ENCODE peak calls at places on chromosome 18, in five cellular contexts. One of them, this sample, is unnamed.

GRCh38 chr18:4510709-4511108 is 55.6 kb upstream of the DLGAP1 start:
- DNase-seq in GM12878: no peak
- DNase-seq in H1: no peak
- DNase-seq in HepG2: no peak
- DNase-seq in K562: no peak
- DNase-seq in this sample: no peak

GRCh38 chr18:9824474-9824832 is 61.3 kb upstream of the TXNDC2 start:
- DNase-seq in H1: no peak
- DNase-seq in GM12878: no peak
- DNase-seq in K562: no peak
- DNase-seq in HepG2: no peak
- DNase-seq in this sample: no peak

GRCh38 chr18:23970161-23971153 is 44.1 kb upstream of the TTC39C start:
- DNase-seq in K562: no peak
- DNase-seq in H1: no peak
- DNase-seq in HepG2: no peak
- DNase-seq in GM12878: peak
- DNase-seq in this sample: no peak

GRCh38 chr18:49849331-49850217 is 36.2 kb upstream of the ACAA2 start:
- DNase-seq in HepG2: peak
- DNase-seq in H1: peak
- DNase-seq in GM12878: no peak
- DNase-seq in K562: peak
- DNase-seq in this sample: peak

GRCh38 chr18:54780970-54781369 is 47.3 kb upstream of the RAB27B start:
- DNase-seq in GM12878: no peak
- DNase-seq in K562: no peak
- DNase-seq in H1: no peak
- DNase-seq in HepG2: no peak
- DNase-seq in this sample: no peak

GRCh38 chr18:6355789-6356589 is 58.7 kb downstream of the L3MBTL4 start:
- DNase-seq in K562: no peak
- DNase-seq in GM12878: no peak
- DNase-seq in HepG2: no peak
- DNase-seq in H1: no peak
- DNase-seq in this sample: no peak

GRCh38 chr18:46160050-46160798 is 56.0 kb downstream of the HAUS1 start:
- DNase-seq in K562: no peak
- DNase-seq in HepG2: no peak
- DNase-seq in GM12878: no peak
- DNase-seq in H1: no peak
- DNase-seq in this sample: no peak

GRCh38 chr18:9765505-9765904 is 57.4 kb downstream of the RAB31 start:
- DNase-seq in K562: no peak
- DNase-seq in GM12878: no peak
- DNase-seq in H1: no peak
- DNase-seq in HepG2: peak
- DNase-seq in this sample: no peak

GRCh38 chr18:9362869-9363268 is 28.3 kb downstream of the TWSG1 start:
- DNase-seq in H1: no peak
- DNase-seq in GM12878: no peak
- DNase-seq in K562: no peak
- DNase-seq in HepG2: no peak
- DNase-seq in this sample: no peak

GRCh38 chr18:56975276-56975675 is 171.6 kb upstream of the BOD1L2 start:
- DNase-seq in H1: no peak
- DNase-seq in HepG2: no peak
- DNase-seq in K562: no peak
- DNase-seq in GM12878: no peak
- DNase-seq in this sample: no peak

GRCh38 chr18:54805571-54806334 is 22.5 kb upstream of the RAB27B start:
- DNase-seq in H1: no peak
- DNase-seq in GM12878: no peak
- DNase-seq in K562: peak
- DNase-seq in HepG2: peak
- DNase-seq in this sample: no peak

GRCh38 chr18:34223893-34224422 is 755 bp downstream of the NOL4 start:
- DNase-seq in K562: no peak
- DNase-seq in GM12878: no peak
- DNase-seq in H1: no peak
- DNase-seq in HepG2: no peak
- DNase-seq in this sample: no peak

GRCh38 chr18:40949138-40949949 is 1005.7 kb upstream of the PIK3C3 start:
- DNase-seq in GM12878: no peak
- DNase-seq in H1: no peak
- DNase-seq in K562: no peak
- DNase-seq in HepG2: no peak
- DNase-seq in this sample: no peak

GRCh38 chr18:70021498-70021897 is 73.8 kb upstream of the CD226 start:
- DNase-seq in HepG2: no peak
- DNase-seq in GM12878: no peak
- DNase-seq in K562: no peak
- DNase-seq in H1: no peak
- DNase-seq in this sample: no peak

GRCh38 chr18:13672657-13673056 is 53.7 kb downstream of the FAM210A start:
- DNase-seq in H1: no peak
- DNase-seq in GM12878: no peak
- DNase-seq in K562: no peak
- DNase-seq in HepG2: no peak
- DNase-seq in this sample: no peak

GRCh38 chr18:61596296-61596695 is 263.1 kb downstream of the CDH20 start:
- DNase-seq in H1: no peak
- DNase-seq in GM12878: no peak
- DNase-seq in HepG2: no peak
- DNase-seq in K562: no peak
- DNase-seq in this sample: no peak

GRCh38 chr18:9417081-9417841 is 58.1 kb upstream of the RALBP1 start:
- DNase-seq in HepG2: no peak
- DNase-seq in GM12878: no peak
- DNase-seq in H1: no peak
- DNase-seq in K562: no peak
- DNase-seq in this sample: no peak

GRCh38 chr18:36420826-36421225 is 123.3 kb downstream of the FHOD3 start:
- DNase-seq in HepG2: no peak
- DNase-seq in K562: no peak
- DNase-seq in GM12878: no peak
- DNase-seq in H1: no peak
- DNase-seq in this sample: no peak

GRCh38 chr18:36415606-36416005 is 118.1 kb downstream of the FHOD3 start:
- DNase-seq in GM12878: no peak
- DNase-seq in K562: no peak
- DNase-seq in H1: no peak
- DNase-seq in HepG2: no peak
- DNase-seq in this sample: no peak

GRCh38 chr18:36424741-36425142 is 127.2 kb downstream of the FHOD3 start:
- DNase-seq in HepG2: peak
- DNase-seq in GM12878: no peak
- DNase-seq in H1: no peak
- DNase-seq in K562: peak
- DNase-seq in this sample: peak

GRCh38 chr18:36419188-36419912 is 121.8 kb downstream of the FHOD3 start:
- DNase-seq in GM12878: no peak
- DNase-seq in H1: no peak
- DNase-seq in K562: no peak
- DNase-seq in HepG2: no peak
- DNase-seq in this sample: no peak

DNA sequence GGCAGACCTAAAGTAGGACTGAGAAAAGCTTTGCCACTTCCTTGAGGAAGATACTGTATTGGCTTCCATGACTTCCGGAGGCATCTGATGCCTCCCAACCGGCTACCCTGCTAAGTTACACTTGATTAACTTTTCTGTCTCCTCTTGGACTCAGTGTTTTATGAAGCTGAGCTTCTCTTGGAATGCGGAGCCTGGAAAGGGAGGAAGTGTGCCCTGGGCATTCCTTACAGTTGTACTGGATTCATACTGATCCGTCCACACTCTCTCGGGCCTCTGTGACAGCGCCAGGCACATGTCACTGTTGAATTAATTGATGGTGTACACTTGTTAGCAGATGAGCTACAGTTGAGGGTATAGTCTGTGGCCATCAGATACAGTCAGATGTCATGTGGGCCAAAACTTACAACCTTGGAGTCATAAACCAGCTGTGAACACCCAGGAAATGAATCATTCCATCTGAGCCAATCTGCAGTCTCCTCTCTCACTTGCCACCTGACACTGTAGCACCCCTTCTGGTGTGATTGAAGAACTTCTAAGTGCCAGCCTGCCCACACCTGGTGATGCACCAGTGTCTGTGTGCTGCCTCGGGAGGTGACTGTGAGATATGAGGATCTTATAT is 122.5 kb downstream of the FHOD3 start:
- DNase-seq in K562: no peak
- DNase-seq in GM12878: no peak
- DNase-seq in HepG2: peak
- DNase-seq in H1: no peak
- DNase-seq in this sample: peak
- TF ChIP-seq ZNF274 in K562: no peak
- TF ChIP-seq ZNF274 in GM12878: no peak
- TF ChIP-seq ZNF274 in HepG2: no peak
- TF ChIP-seq ZNF274 in H1: no peak
- TF ChIP-seq ZNF274 in this sample: no peak

DNA sequence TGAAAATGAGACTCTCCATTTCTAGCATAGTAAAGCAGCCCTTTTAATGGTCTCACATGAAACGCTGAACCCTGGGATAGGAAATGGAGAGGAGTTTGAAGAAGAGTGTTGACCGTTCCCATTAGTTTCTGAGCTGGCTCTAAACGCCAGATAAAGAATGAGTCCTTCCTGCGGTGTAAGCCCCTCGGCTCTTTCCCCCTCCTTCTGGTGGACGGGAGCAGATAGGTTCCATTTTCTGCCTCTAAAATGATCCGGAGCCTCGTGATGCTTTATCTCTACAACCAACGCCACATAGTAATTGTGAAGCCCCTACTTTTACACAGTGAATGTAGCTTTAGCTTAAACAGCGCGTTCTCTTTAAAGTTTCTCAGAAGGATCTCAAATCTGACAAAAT is 24.1 kb upstream of the ZNF516 start:
- DNase-seq in K562: no peak
- DNase-seq in GM12878: no peak
- DNase-seq in H1: no peak
- DNase-seq in HepG2: no peak
- DNase-seq in this sample: no peak
- H2AFZ ChIP-seq in K562: no peak
- H2AFZ ChIP-seq in GM12878: peak
- H2AFZ ChIP-seq in H1: peak
- H2AFZ ChIP-seq in HepG2: no peak
- H2AFZ ChIP-seq in this sample: no peak

GRCh38 chr18:65788373-65788772 is 37.6 kb downstream of the CDH7 start:
- DNase-seq in GM12878: no peak
- DNase-seq in K562: no peak
- DNase-seq in H1: no peak
- DNase-seq in HepG2: peak
- DNase-seq in this sample: no peak
- TF ChIP-seq ZNF274 in GM12878: no peak
- TF ChIP-seq ZNF274 in K562: no peak
- TF ChIP-seq ZNF274 in H1: no peak
- TF ChIP-seq ZNF274 in HepG2: no peak
- TF ChIP-seq ZNF274 in this sample: no peak

GRCh38 chr18:48539406-48540328 is 836 bp downstream of the CTIF start:
- DNase-seq in H1: no peak
- DNase-seq in GM12878: no peak
- DNase-seq in HepG2: no peak
- DNase-seq in K562: peak
- DNase-seq in this sample: no peak
- H2AFZ ChIP-seq in H1: no peak
- H2AFZ ChIP-seq in GM12878: peak
- H2AFZ ChIP-seq in HepG2: no peak
- H2AFZ ChIP-seq in K562: peak
- H2AFZ ChIP-seq in this sample: no peak

DNA sequence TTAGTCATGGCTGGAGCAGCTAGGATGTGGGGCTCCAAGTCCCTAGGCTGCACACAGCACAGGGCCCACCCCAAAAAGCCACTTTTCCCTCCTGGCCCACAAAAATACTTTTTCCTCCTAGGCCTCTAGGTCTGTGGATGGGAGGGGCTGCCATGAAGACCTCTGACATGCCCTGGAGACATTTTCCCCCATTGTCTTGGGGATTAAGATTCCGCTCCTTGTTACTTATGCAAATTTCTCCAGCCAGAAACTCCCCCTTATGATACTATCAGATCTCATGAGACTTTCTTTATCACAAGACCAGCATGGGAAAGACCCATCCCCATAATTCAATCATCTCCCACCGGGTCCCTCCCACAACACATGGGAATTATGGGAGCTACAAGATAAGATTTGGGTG is 125.9 kb downstream of the ESCO1 start:
- DNase-seq in H1: no peak
- DNase-seq in GM12878: no peak
- DNase-seq in HepG2: no peak
- DNase-seq in K562: no peak
- DNase-seq in this sample: no peak
- TF ChIP-seq ZNF274 in H1: no peak
- TF ChIP-seq ZNF274 in GM12878: no peak
- TF ChIP-seq ZNF274 in HepG2: no peak
- TF ChIP-seq ZNF274 in K562: no peak
- TF ChIP-seq ZNF274 in this sample: no peak

GRCh38 chr18:50855976-50856772 is 22.7 kb upstream of the ME2 start:
- DNase-seq in H1: no peak
- DNase-seq in HepG2: no peak
- DNase-seq in K562: no peak
- DNase-seq in GM12878: no peak
- DNase-seq in this sample: no peak

GRCh38 chr18:50849448-50849847 is 29.5 kb upstream of the ME2 start:
- DNase-seq in GM12878: no peak
- DNase-seq in HepG2: no peak
- DNase-seq in K562: no peak
- DNase-seq in H1: no peak
- DNase-seq in this sample: no peak

GRCh38 chr18:50850307-50850706 is 28.6 kb upstream of the ME2 start:
- DNase-seq in K562: no peak
- DNase-seq in GM12878: no peak
- DNase-seq in HepG2: no peak
- DNase-seq in H1: no peak
- DNase-seq in this sample: no peak

GRCh38 chr18:50857694-50858093 is 21.2 kb upstream of the ME2 start:
- DNase-seq in K562: no peak
- DNase-seq in H1: no peak
- DNase-seq in GM12878: no peak
- DNase-seq in HepG2: no peak
- DNase-seq in this sample: no peak

GRCh38 chr18:50853863-50854271 is 25.1 kb upstream of the ME2 start:
- DNase-seq in GM12878: no peak
- DNase-seq in HepG2: peak
- DNase-seq in K562: no peak
- DNase-seq in H1: no peak
- DNase-seq in this sample: no peak
- H2AFZ ChIP-seq in GM12878: no peak
- H2AFZ ChIP-seq in HepG2: no peak
- H2AFZ ChIP-seq in K562: no peak
- H2AFZ ChIP-seq in H1: no peak
- H2AFZ ChIP-seq in this sample: no peak

GRCh38 chr18:66129248-66129647 is 378.4 kb downstream of the CDH7 start:
- DNase-seq in K562: no peak
- DNase-seq in HepG2: no peak
- DNase-seq in GM12878: no peak
- DNase-seq in H1: no peak
- DNase-seq in this sample: no peak
- TF ChIP-seq ZNF274 in K562: no peak
- TF ChIP-seq ZNF274 in HepG2: no peak
- TF ChIP-seq ZNF274 in GM12878: no peak
- TF ChIP-seq ZNF274 in H1: no peak
- TF ChIP-seq ZNF274 in this sample: no peak